ENCODE peak calls at places on chromosomes 7 and 10, in five cellular contexts. V is HCT116, D is prostate gland, B is endothelial cell of umbilical vein, Z is transverse colon. E is an unnamed sample.

GRCh38 chr10:116836087-116836486 is 13.2 kb upstream of the ENO4 start:
- DNase-seq in V (no peak), D (no peak), B (no peak), Z (no peak), E (no peak)

GRCh38 chr7:52786174-52786573 is 249.3 kb upstream of the POM121L12 start:
- DNase-seq in V (no peak), D (no peak), B (no peak), Z (no peak), E (no peak)

GRCh38 chr10:35425596-35425995 is 89.3 kb downstream of the CCNY start:
- DNase-seq in V (no peak), D (no peak), B (peak; percentile 29), Z (no peak), E (no peak)

GRCh38 chr10:133373104-133373624 is at the start of gene ECHS1:
- DNase-seq in V (peak; percentile 54), D (peak; percentile 94), B (peak; percentile 93), Z (peak; percentile 97), E (peak; percentile 97)

GRCh38 chr10:44462338-44462914 is 77.5 kb upstream of the CXCL12 start:
- DNase-seq in V (no peak), D (no peak), B (no peak), Z (no peak), E (no peak)

GRCh38 chr10:5512881-5513698 is 11.7 kb upstream of the CALML3 start:
- DNase-seq in V (no peak), D (no peak), B (no peak), Z (no peak), E (peak; percentile 43)

GRCh38 chr7:108211382-108212201 is 81.4 kb upstream of the LAMB4 start:
- DNase-seq in V (peak; percentile 39), D (no peak), B (peak; percentile 73), Z (peak; percentile 25), E (no peak)

GRCh38 chr7:30091431-30092386 is 43.1 kb upstream of the MTURN start:
- DNase-seq in V (no peak), D (no peak), B (no peak), Z (no peak), E (no peak)

GRCh38 chr7:109497053-109497452 is 927.4 kb downstream of the DNAJB9 start:
- DNase-seq in V (no peak), D (no peak), B (no peak), Z (no peak), E (no peak)

GRCh38 chr10:127398967-127399350 is 150.2 kb upstream of the NPS start:
- DNase-seq in V (no peak), D (no peak), B (no peak), Z (no peak), E (no peak)

GRCh38 chr10:121080324-121080807 is 229.2 kb downstream of the WDR11 start:
- DNase-seq in V (no peak), D (no peak), B (no peak), Z (peak; percentile 44), E (no peak)

GRCh38 chr7:5872326-5872725 is 8.3 kb upstream of the OCM start:
- DNase-seq in V (no peak), D (no peak), B (no peak), Z (no peak), E (no peak)

GRCh38 chr10:110724116-110724701 is 80.1 kb downstream of the RBM20 start:
- DNase-seq in V (no peak), D (no peak), B (no peak), Z (no peak), E (no peak)

GRCh38 chr10:110721406-110722038 is 77.4 kb downstream of the RBM20 start:
- DNase-seq in V (no peak), D (no peak), B (no peak), Z (no peak), E (no peak)

GRCh38 chr10:110725809-110726641 is 81.9 kb downstream of the RBM20 start:
- DNase-seq in V (no peak), D (no peak), B (no peak), Z (no peak), E (no peak)

GRCh38 chr10:110724937-110725336 is 80.8 kb downstream of the RBM20 start:
- DNase-seq in V (no peak), D (no peak), B (no peak), Z (no peak), E (no peak)

DNA sequence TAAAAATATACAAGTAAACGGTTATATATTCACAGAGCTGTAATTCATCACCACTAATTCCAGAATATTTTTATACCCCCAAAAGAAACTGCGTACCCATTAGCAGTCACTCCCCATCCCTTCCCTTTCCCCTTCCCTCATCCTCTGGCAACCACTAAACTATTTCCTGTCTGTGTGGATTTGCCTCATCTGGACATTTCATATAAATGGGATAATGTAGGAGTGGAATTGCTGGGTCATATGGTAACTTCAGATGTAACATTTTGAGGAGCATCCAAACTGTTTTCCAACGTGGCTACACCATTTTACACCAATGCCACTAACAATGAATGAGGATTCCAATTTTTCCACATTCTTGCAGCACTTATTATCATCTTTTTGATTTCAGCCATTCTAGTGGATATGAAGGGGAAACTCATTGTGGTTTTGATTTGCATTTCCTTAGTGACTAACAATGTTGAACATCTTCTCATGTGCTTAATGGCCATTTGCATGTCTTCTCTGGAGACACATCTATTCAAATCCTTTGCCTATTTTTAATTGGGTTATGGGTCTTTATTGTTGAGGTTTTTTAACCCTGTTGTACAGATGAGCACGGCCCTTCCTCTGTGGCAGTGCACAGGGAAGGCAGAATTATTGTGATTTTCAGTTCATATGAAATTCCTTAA is 79.2 kb downstream of the RBM20 start:
- DNase-seq in V (no peak), D (no peak), B (no peak), Z (no peak), E (no peak)
- TF ChIP-seq POLR2A in V (no peak), D (no peak), B (no peak), Z (no peak), E (no peak)

GRCh38 chr7:36535866-36536664 is 146.4 kb downstream of the ANLN start:
- DNase-seq in V (no peak), D (no peak), B (no peak), Z (no peak), E (no peak)

GRCh38 chr7:36538126-36538525 is 148.5 kb downstream of the ANLN start:
- DNase-seq in V (no peak), D (no peak), B (no peak), Z (no peak), E (no peak)

GRCh38 chr7:36532981-36533499 is 143.4 kb downstream of the ANLN start:
- DNase-seq in V (no peak), D (no peak), B (no peak), Z (no peak), E (no peak)

GRCh38 chr7:36533717-36534116 is 144.1 kb downstream of the ANLN start:
- DNase-seq in V (no peak), D (no peak), B (no peak), Z (no peak), E (no peak)
- TF ChIP-seq POLR2AphosphoS5 in V (no peak), D (no peak), B (no peak), Z (no peak), E (no peak)

GRCh38 chr10:93496322-93497041 is at the start of gene CEP55:
- DNase-seq in V (peak; percentile 84), D (peak; percentile 94), B (peak; percentile 97), Z (peak; percentile 97), E (peak; percentile 96)
- TF ChIP-seq POLR2A in V (peak; percentile 85), D (no peak), B (peak; percentile 76), Z (no peak), E (no peak)

GRCh38 chr10:78512205-78512550 is 478.5 kb downstream of the RPS24 start:
- DNase-seq in V (no peak), D (no peak), B (no peak), Z (no peak), E (no peak)

GRCh38 chr10:78513330-78513729 is 479.7 kb downstream of the RPS24 start:
- DNase-seq in V (no peak), D (no peak), B (no peak), Z (no peak), E (no peak)

GRCh38 chr10:78514459-78514858 is 480.8 kb downstream of the RPS24 start:
- DNase-seq in V (no peak), D (no peak), B (no peak), Z (no peak), E (no peak)

GRCh38 chr10:78515037-78515872 is 481.6 kb downstream of the RPS24 start:
- DNase-seq in V (no peak), D (no peak), B (no peak), Z (no peak), E (no peak)

DNA sequence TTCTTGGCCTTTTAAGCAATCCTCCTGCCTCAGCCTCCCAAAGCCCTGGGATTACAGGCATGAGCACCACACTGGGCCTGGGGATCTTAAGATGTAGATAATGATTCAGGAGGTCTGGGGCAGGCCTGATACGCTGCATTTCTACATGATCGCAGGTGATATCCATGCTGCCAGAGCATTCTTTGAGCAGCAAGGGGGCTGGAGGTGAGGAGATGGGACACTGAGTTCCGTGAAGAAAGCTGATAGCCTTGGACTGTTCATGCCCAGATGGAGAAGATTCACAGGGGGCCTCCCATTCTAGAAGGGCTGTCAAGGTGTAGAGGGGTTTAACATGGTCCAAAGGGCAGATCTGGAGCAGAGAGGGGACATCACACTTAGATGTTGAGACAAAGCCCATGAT is 480.3 kb downstream of the RPS24 start:
- DNase-seq in V (no peak), D (no peak), B (no peak), Z (no peak), E (no peak)
- TF ChIP-seq POLR2AphosphoS5 in V (no peak), D (no peak), B (no peak), Z (no peak), E (no peak)

GRCh38 chr7:47470567-47471357 is 111.1 kb downstream of the TNS3 start:
- DNase-seq in V (no peak), D (peak; percentile 63), B (no peak), Z (peak; percentile 56), E (no peak)
- TF ChIP-seq POLR2A in V (no peak), D (no peak), B (no peak), Z (no peak), E (no peak)

DNA sequence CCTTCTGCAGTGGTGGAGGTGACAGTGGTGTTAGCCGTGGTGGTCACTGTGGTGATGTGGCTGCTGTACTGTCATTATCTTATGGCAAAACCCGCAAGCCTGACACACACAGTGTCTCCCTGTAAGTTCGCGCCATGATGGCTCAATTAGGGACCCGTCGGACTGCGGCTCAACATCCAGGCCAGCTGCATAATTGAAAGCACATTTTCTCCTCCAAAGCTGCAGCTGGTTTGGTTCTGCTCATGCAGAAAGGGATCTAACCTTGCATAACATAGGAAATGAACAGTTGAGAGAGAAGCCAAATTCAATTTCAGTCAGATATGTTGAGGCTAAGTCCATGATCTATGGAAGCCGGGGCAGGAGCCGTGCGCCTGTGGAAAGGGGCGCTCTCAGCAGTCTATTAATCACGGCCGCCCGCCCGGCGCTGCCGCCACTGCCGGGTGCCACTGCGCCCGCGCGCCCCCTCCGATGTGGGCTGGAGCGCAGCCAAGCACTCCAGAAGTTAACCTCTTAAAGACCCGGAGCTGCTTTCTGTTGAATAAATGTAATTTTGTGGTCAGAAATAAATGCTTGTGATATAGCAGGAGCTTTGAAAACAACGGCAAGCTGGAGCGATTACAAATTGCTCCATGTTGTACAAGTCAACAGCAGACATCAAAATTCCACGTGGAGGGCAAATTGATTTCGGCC is 227.7 kb downstream of the CUX1 start:
- DNase-seq in V (peak; percentile 7), D (no peak), B (no peak), Z (no peak), E (peak; percentile 79)
- TF ChIP-seq POLR2AphosphoS5 in V (no peak), D (no peak), B (no peak), Z (no peak), E (peak; percentile 34)